ENCODE peak calls at places on chromosomes 13 and 19, in four cellular contexts. One of them, this sample, is unnamed.

GRCh38 chr19:44757057-44757734 is 8.7 kb downstream of the BCL3 start:
- DNase-seq in left lung: peak; percentile 78
- DNase-seq in left ventricle myocardium inferior: peak; percentile 81
- DNase-seq in cardiac muscle cell: peak; percentile 55
- DNase-seq in this sample: peak; percentile 94

GRCh38 chr13:31882794-31883193 is 143.5 kb downstream of the RXFP2 start:
- DNase-seq in left ventricle myocardium inferior: no peak
- DNase-seq in left lung: no peak
- DNase-seq in cardiac muscle cell: no peak
- DNase-seq in this sample: no peak

GRCh38 chr19:6536138-6536671 is 5.4 kb downstream of the TNFSF9 start:
- DNase-seq in cardiac muscle cell: peak; percentile 32
- DNase-seq in left ventricle myocardium inferior: no peak
- DNase-seq in left lung: no peak
- DNase-seq in this sample: no peak

GRCh38 chr13:100361504-100361903 is 227.1 kb downstream of the GGACT start:
- DNase-seq in left ventricle myocardium inferior: no peak
- DNase-seq in cardiac muscle cell: no peak
- DNase-seq in left lung: no peak
- DNase-seq in this sample: no peak

GRCh38 chr13:48165727-48166126 is 67.3 kb upstream of the ITM2B start:
- DNase-seq in left lung: no peak
- DNase-seq in cardiac muscle cell: no peak
- DNase-seq in left ventricle myocardium inferior: no peak
- DNase-seq in this sample: no peak

GRCh38 chr13:99360696-99361095 is 53.5 kb upstream of the GPR183 start:
- DNase-seq in cardiac muscle cell: no peak
- DNase-seq in left ventricle myocardium inferior: no peak
- DNase-seq in left lung: no peak
- DNase-seq in this sample: no peak

GRCh38 chr13:75968103-75968838 is 332.1 kb downstream of the LMO7 start:
- DNase-seq in left lung: no peak
- DNase-seq in cardiac muscle cell: no peak
- DNase-seq in left ventricle myocardium inferior: no peak
- DNase-seq in this sample: no peak

GRCh38 chr19:2552859-2553258 is 76.9 kb downstream of the GADD45B start:
- DNase-seq in left ventricle myocardium inferior: peak; percentile 15
- DNase-seq in cardiac muscle cell: no peak
- DNase-seq in left lung: no peak
- DNase-seq in this sample: no peak

GRCh38 chr19:16878181-16878965 is 10.4 kb upstream of the F2RL3 start:
- DNase-seq in left ventricle myocardium inferior: no peak
- DNase-seq in cardiac muscle cell: no peak
- DNase-seq in left lung: peak; percentile 70
- DNase-seq in this sample: no peak

GRCh38 chr19:47745010-47745901 is at the start of gene NOP53:
- DNase-seq in left ventricle myocardium inferior: peak; percentile 96
- DNase-seq in left lung: peak; percentile 95
- DNase-seq in cardiac muscle cell: peak; percentile 98
- DNase-seq in this sample: peak; percentile 97

GRCh38 chr19:48490980-48491792 is 20.4 kb downstream of the LMTK3 start:
- DNase-seq in left ventricle myocardium inferior: no peak
- DNase-seq in left lung: no peak
- DNase-seq in cardiac muscle cell: peak; percentile 65
- DNase-seq in this sample: no peak

GRCh38 chr19:17125052-17125727 is 49.6 kb downstream of the MYO9B start:
- DNase-seq in left ventricle myocardium inferior: no peak
- DNase-seq in left lung: no peak
- DNase-seq in cardiac muscle cell: no peak
- DNase-seq in this sample: no peak

GRCh38 chr19:54448774-54449700 is at the start of gene LENG8:
- DNase-seq in cardiac muscle cell: peak; percentile 97
- DNase-seq in left ventricle myocardium inferior: peak; percentile 98
- DNase-seq in left lung: peak; percentile 97
- DNase-seq in this sample: peak; percentile 99

GRCh38 chr19:54449701-54450069 is 686 bp downstream of the LENG8 start:
- DNase-seq in cardiac muscle cell: no peak
- DNase-seq in left lung: no peak
- DNase-seq in left ventricle myocardium inferior: no peak
- DNase-seq in this sample: no peak

GRCh38 chr19:54451997-54452396 is 3.0 kb downstream of the LENG8 start:
- DNase-seq in left ventricle myocardium inferior: no peak
- DNase-seq in cardiac muscle cell: no peak
- DNase-seq in left lung: peak; percentile 77
- DNase-seq in this sample: peak; percentile 19

GRCh38 chr19:54452626-54453025 is 3.6 kb downstream of the LENG8 start:
- DNase-seq in left ventricle myocardium inferior: no peak
- DNase-seq in cardiac muscle cell: no peak
- DNase-seq in left lung: peak; percentile 69
- DNase-seq in this sample: no peak

GRCh38 chr19:54451331-54451871 is 2.4 kb downstream of the LENG8 start:
- DNase-seq in left lung: no peak
- DNase-seq in cardiac muscle cell: no peak
- DNase-seq in left ventricle myocardium inferior: no peak
- DNase-seq in this sample: no peak
- H3K27ac ChIP-seq in left lung: peak overlapping the region; percentile 45
- H3K27ac ChIP-seq in cardiac muscle cell: no peak overlapping the region
- H3K27ac ChIP-seq in left ventricle myocardium inferior: no peak overlapping the region
- H3K27ac ChIP-seq in this sample: peak overlapping the region; percentile 8

GRCh38 chr19:27774827-27775226 is 1438.1 kb downstream of the UQCRFS1 start:
- DNase-seq in cardiac muscle cell: no peak
- DNase-seq in left ventricle myocardium inferior: no peak
- DNase-seq in left lung: no peak
- DNase-seq in this sample: no peak
- H3K36me3 ChIP-seq in cardiac muscle cell: no peaks in the 10 kb centered on the region
- H3K36me3 ChIP-seq in left ventricle myocardium inferior: peaks cover 66% of the 10 kb centered on the region
- H3K36me3 ChIP-seq in left lung: no peaks in the 10 kb centered on the region
- H3K36me3 ChIP-seq in this sample: peaks cover 81% of the 10 kb centered on the region

DNA sequence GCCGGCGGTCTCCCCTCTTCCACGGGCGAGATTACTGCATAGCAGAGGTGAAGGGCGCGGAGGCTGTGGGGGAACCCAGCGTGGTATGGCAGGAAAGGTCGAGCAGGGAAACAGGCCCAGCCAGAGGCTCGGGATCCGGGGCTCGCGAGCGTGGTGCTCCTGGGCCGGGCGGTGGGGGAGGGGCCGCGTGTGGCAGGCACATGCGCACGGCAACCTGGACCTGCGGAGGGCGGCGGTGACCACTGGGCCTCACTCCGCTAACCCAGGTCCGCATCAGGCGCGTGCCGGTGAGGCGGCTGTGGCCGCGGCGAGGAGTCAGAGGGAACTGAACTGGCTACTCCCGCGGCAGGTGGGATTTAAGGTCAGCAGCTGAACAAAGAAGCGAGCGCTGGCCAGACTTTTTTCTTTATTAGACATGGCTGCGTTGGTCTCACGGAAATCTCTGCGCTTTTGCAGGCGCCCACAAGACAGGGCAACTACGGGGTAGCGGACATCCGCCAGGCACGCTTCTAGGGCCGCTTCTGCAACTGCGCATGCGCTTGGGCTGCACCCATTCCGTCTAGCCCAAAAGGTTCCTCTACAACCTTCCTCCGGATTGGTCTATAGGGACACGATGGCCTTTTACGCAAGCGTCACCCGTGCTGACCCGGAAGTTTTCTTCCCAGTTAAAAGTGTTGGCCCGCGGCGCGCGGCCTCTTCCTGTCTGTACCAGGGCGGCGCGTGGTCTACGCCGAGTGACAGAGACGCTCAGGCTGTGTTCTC is at the start of gene RPS5:
- DNase-seq in left lung: peak; percentile 95
- DNase-seq in cardiac muscle cell: peak; percentile 99
- DNase-seq in left ventricle myocardium inferior: peak; percentile 93
- DNase-seq in this sample: peak; percentile 98
- TF ChIP-seq CTCF in left lung: no peak
- TF ChIP-seq CTCF in cardiac muscle cell: no peak
- TF ChIP-seq CTCF in left ventricle myocardium inferior: no peak
- TF ChIP-seq CTCF in this sample: peak; percentile 16

GRCh38 chr13:72726721-72727416 is 560 bp downstream of the MZT1 start:
- DNase-seq in cardiac muscle cell: peak; percentile 56
- DNase-seq in left lung: peak; percentile 89
- DNase-seq in left ventricle myocardium inferior: peak; percentile 42
- DNase-seq in this sample: peak; percentile 22
- H3K27ac ChIP-seq in cardiac muscle cell: peak overlapping the region; percentile 80
- H3K27ac ChIP-seq in left lung: peak overlapping the region; percentile 79
- H3K27ac ChIP-seq in left ventricle myocardium inferior: peak overlapping the region; percentile 70
- H3K27ac ChIP-seq in this sample: peak overlapping the region; percentile 73

DNA sequence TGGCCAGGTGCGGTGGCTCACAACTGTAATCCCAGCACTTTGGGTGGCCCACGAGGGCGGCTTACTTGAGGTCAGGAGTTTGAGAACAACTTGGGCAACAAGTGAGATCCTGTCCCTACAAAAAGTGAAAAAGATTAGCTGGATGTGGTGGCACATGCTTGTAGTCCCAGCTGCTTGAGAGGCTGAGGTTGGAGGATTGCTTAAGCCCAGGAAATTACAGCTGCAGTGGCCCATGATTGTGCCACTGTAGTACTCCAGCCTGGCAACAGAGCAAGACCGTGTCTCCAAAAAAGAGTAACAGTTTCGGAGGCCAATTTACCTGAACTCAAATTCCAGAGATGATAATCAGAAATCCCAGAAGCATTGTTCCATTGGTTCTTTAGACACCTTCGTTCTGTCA is 4.4 kb downstream of the ZNF473 start:
- DNase-seq in cardiac muscle cell: no peak
- DNase-seq in left ventricle myocardium inferior: no peak
- DNase-seq in left lung: no peak
- DNase-seq in this sample: no peak
- H3K36me3 ChIP-seq in cardiac muscle cell: no peaks in the 10 kb centered on the region
- H3K36me3 ChIP-seq in left ventricle myocardium inferior: peaks cover 48% of the 10 kb centered on the region
- H3K36me3 ChIP-seq in left lung: no peaks in the 10 kb centered on the region
- H3K36me3 ChIP-seq in this sample: peaks cover 28% of the 10 kb centered on the region

GRCh38 chr13:91576590-91576989 is 178.2 kb downstream of the GPC5 start:
- DNase-seq in left lung: no peak
- DNase-seq in left ventricle myocardium inferior: no peak
- DNase-seq in cardiac muscle cell: peak; percentile 10
- DNase-seq in this sample: no peak
- TF ChIP-seq CTCF in left lung: no peak
- TF ChIP-seq CTCF in left ventricle myocardium inferior: no peak
- TF ChIP-seq CTCF in cardiac muscle cell: no peak
- TF ChIP-seq CTCF in this sample: no peak

DNA sequence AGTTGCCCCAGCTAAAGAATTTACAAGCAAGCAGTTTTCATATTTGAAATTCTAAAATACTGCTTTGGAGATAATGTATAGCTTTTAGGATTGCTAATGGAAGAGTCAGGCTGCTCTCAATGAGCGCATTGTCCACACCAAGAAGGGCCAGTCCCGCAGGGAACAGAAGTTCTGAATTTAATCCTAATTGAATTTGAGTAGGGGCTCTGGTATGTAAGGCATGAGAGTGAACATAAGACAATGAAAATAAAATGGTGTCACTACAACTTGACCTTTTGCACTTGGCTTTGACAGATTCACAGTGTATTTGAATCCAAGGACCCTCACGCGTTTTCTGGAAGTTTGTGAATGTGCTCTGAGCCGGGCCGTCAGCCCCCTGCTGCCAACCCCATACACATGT is 32.6 kb downstream of the RAB20 start:
- DNase-seq in left ventricle myocardium inferior: no peak
- DNase-seq in left lung: no peak
- DNase-seq in cardiac muscle cell: no peak
- DNase-seq in this sample: no peak
- H3K27ac ChIP-seq in left ventricle myocardium inferior: peak overlapping the region; percentile 93
- H3K27ac ChIP-seq in left lung: peak overlapping the region; percentile 81
- H3K27ac ChIP-seq in cardiac muscle cell: peak overlapping the region; percentile 57
- H3K27ac ChIP-seq in this sample: peak overlapping the region; percentile 90

GRCh38 chr13:102830646-102831045 is 15.2 kb upstream of the ERCC5 start:
- DNase-seq in cardiac muscle cell: no peak
- DNase-seq in left lung: no peak
- DNase-seq in left ventricle myocardium inferior: no peak
- DNase-seq in this sample: no peak

GRCh38 chr13:102825400-102825799 is 20.4 kb upstream of the ERCC5 start:
- DNase-seq in left lung: no peak
- DNase-seq in cardiac muscle cell: no peak
- DNase-seq in left ventricle myocardium inferior: no peak
- DNase-seq in this sample: no peak

DNA sequence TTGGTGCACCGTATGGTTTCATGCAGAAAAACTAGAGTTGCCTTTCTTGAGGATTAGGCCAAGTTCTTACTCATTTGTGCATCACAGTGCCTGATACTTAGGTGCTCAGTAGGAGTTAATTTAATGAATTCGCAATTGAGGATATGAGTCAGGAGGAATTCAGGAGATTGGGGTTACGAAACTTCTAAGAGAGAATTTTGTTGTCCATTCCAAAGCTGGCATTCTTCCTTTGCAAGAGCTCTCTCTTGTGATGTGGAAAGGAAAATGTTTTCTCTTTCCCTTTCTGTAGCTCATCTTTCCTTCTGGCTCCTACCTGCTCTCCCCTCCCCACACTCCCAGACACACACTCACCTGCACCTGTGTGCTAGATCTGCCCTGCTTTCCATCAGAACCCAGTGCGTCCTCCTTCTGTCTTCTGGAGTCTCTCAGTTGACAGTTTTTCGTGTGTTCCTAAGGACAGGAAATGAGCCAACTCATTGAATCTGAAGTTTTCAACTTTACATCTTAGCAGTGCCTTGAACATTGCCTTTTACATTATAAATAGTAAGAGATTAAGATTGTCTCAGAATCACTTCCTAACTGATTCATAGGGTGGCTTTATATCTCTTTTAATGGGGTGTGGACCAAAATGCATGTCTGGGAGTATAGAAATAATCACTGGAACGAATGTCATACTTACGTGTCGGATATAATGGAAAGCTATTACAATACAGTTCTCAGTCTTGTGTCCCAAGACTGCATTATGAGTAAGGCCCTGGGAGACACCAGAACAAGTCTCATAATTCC is 19.7 kb upstream of the ERCC5 start:
- DNase-seq in left ventricle myocardium inferior: no peak
- DNase-seq in cardiac muscle cell: no peak
- DNase-seq in left lung: no peak
- DNase-seq in this sample: no peak
- H3K36me3 ChIP-seq in left ventricle myocardium inferior: peaks cover 69% of the 10 kb centered on the region
- H3K36me3 ChIP-seq in cardiac muscle cell: peaks cover 28% of the 10 kb centered on the region
- H3K36me3 ChIP-seq in left lung: no peaks in the 10 kb centered on the region
- H3K36me3 ChIP-seq in this sample: peaks cover 52% of the 10 kb centered on the region

This sample was measured in tibial artery.